ENCODE peak calls at places on chromosome 14, in eight cellular contexts. L, V, G, Z, B, T, H and Q are unnamed samples.

GRCh38 chr14:24701031-24701430 is 67.0 kb upstream of the GZMB start:
- DNase-seq in L (no peak), V (no peak), G (no peak), Z (no peak), B (no peak), T (no peak), H (no peak), Q (no peak)

GRCh38 chr14:96861568-96862310 is 64.6 kb downstream of the VRK1 start:
- DNase-seq in L (no peak), V (no peak), G (no peak), Z (no peak), B (no peak), T (no peak), H (no peak), Q (no peak)

GRCh38 chr14:61140872-61141271 is 140.3 kb downstream of the TMEM30B start:
- DNase-seq in L (no peak), V (no peak), G (no peak), Z (no peak), B (no peak), T (peak; percentile 96), H (peak; percentile 98), Q (peak; percentile 26)

GRCh38 chr14:90193925-90194324 is 62.4 kb upstream of the PSMC1 start:
- DNase-seq in L (no peak), V (no peak), G (no peak), Z (no peak), B (peak; percentile 18), T (no peak), H (no peak), Q (no peak)

GRCh38 chr14:67385618-67386017 is 25.5 kb downstream of the EIF2S1 start:
- DNase-seq in L (no peak), V (no peak), G (no peak), Z (no peak), B (no peak), T (no peak), H (no peak), Q (no peak)

GRCh38 chr14:54547583-54547982 is 19.3 kb upstream of the SAMD4A start:
- DNase-seq in L (no peak), V (no peak), G (no peak), Z (no peak), B (no peak), T (no peak), H (no peak), Q (no peak)

GRCh38 chr14:54278665-54279295 is 118.0 kb upstream of the CDKN3 start:
- DNase-seq in L (no peak), V (no peak), G (no peak), Z (no peak), B (no peak), T (no peak), H (no peak), Q (no peak)

GRCh38 chr14:34920339-34920738 is 45.2 kb upstream of the BAZ1A start:
- DNase-seq in L (no peak), V (no peak), G (no peak), Z (no peak), B (no peak), T (peak; percentile 66), H (no peak), Q (no peak)

GRCh38 chr14:80621701-80622100 is 319.8 kb downstream of the CEP128 start:
- DNase-seq in L (no peak), V (no peak), G (no peak), Z (no peak), B (peak; percentile 0), T (peak; percentile 89), H (peak; percentile 52), Q (peak; percentile 77)

GRCh38 chr14:89409961-89410360 is 7.1 kb downstream of the FOXN3 start:
- DNase-seq in L (no peak), V (no peak), G (no peak), Z (no peak), B (peak; percentile 38), T (no peak), H (no peak), Q (no peak)

GRCh38 chr14:52917732-52918131 is 33.1 kb downstream of the FERMT2 start:
- DNase-seq in L (no peak), V (no peak), G (no peak), Z (no peak), B (no peak), T (no peak), H (no peak), Q (peak; percentile 82)

GRCh38 chr14:89813485-89814080 is 140.9 kb downstream of the EFCAB11 start:
- DNase-seq in L (no peak), V (no peak), G (no peak), Z (peak; percentile 17), B (no peak), T (peak; percentile 96), H (peak; percentile 94), Q (peak; percentile 88)

GRCh38 chr14:72060917-72061316 is 128.7 kb downstream of the RGS6 start:
- DNase-seq in L (no peak), V (no peak), G (no peak), Z (no peak), B (no peak), T (no peak), H (no peak), Q (no peak)

GRCh38 chr14:103393687-103394626 is 8.7 kb downstream of the MARK3 start:
- DNase-seq in L (no peak), V (no peak), G (no peak), Z (no peak), B (peak; percentile 42), T (peak; percentile 53), H (peak; percentile 50), Q (peak; percentile 82)

GRCh38 chr14:51614707-51615106 is 37.0 kb upstream of the FRMD6 start:
- DNase-seq in L (no peak), V (no peak), G (no peak), Z (no peak), B (peak; percentile 51), T (peak; percentile 55), H (peak; percentile 54), Q (peak; percentile 36)

GRCh38 chr14:103156733-103157411 is 33.6 kb downstream of the TNFAIP2 start:
- DNase-seq in L (no peak), V (peak; percentile 49), G (no peak), Z (no peak), B (no peak), T (no peak), H (no peak), Q (no peak)

GRCh38 chr14:57346741-57347140 is 43.6 kb upstream of the NAA30 start:
- DNase-seq in L (no peak), V (no peak), G (no peak), Z (no peak), B (no peak), T (no peak), H (no peak), Q (no peak)

GRCh38 chr14:105412768-105413541 is 6.7 kb upstream of the MTA1 start:
- DNase-seq in L (no peak), V (no peak), G (no peak), Z (no peak), B (no peak), T (no peak), H (no peak), Q (no peak)

GRCh38 chr14:102055181-102055901 is 31.5 kb downstream of the HSP90AA1 start:
- DNase-seq in L (no peak), V (no peak), G (no peak), Z (no peak), B (no peak), T (peak; percentile 83), H (peak; percentile 77), Q (peak; percentile 59)

GRCh38 chr14:68942281-68943035 is 36.6 kb downstream of the ACTN1 start:
- DNase-seq in L (no peak), V (no peak), G (no peak), Z (no peak), B (no peak), T (peak; percentile 48), H (no peak), Q (no peak)
- H3K4me3 ChIP-seq in L (no peak overlapping the region), V (no peak overlapping the region), G (no peak overlapping the region), Z (no peak overlapping the region), B (no peak overlapping the region), T (no peak overlapping the region), H (no peak overlapping the region), Q (no peak overlapping the region)

DNA sequence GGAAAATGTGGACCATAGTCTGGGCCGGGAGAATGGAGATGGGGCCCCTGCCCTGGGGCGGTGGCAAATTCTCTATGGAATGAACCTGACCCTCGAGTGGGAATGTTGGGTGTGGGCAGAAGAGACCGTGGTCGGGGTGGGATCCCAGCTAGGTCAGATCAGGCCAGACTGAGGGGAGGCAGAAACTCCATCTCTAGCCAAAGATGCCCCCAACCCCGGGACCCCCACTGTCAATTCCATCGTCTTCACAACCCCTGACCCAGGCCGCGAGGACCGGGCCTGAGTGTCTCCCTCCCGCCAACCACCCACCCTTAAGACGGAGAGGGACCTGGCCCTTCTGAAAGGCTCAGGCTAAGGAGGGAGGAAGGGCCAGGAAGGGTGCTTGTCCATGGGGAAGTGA is 733 bp downstream of the PLEKHD1 start:
- DNase-seq in L (no peak), V (peak; percentile 45), G (no peak), Z (no peak), B (no peak), T (no peak), H (no peak), Q (no peak)
- H3K4me3 ChIP-seq in L (no peak overlapping the region), V (peak overlapping the region; percentile 66), G (no peak overlapping the region), Z (peak overlapping the region; percentile 65), B (no peak overlapping the region), T (no peak overlapping the region), H (no peak overlapping the region), Q (no peak overlapping the region)

DNA sequence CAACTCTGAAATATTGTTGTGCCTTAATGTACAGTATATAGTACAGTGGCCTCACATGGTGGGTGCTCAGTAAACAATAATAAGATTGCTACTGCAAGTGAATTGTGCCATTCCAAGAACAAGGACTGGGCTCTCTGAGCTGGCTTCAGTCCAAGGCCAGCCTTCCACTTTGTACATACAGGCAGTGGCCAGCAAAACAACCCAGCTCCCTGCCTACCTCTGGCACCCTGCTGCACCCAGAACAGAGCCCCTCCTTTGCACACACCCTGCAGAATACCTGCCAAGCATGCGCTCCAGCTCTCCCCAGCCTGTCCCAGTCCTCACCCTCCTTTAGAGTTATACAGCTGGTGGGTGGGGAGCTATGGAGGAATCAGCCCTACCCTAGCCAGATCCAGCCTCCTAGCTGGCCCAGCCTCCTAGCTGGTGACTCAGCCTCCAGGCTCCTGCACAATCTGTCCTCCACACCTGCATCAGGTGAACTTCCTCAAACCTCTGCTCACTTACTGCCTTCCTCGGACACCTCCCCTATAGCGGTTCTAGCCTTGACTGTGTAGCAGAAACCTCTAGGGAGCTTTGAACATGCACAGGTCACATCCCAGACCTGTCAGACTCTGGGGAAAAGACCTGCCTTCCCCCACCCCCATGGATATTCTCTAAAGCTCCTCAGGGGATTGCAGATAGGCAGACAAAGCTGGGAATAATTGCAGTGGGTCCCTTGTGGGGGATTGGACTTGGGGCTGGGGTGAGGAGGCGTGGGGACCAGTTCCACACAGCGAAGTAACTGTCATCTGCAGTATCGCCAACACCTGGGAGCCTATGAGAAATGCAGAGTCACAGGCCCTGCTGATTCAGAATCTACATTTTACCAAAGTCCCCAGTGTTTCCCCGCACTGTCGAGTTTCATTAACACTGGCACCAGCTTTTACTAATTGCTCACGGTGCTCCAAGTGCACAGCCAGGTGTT is 17.9 kb downstream of the ZDHHC22 start:
- DNase-seq in L (peak; percentile 49), V (peak; percentile 60), G (no peak), Z (peak; percentile 55), B (peak; percentile 32), T (no peak), H (no peak), Q (no peak)
- H3K4me3 ChIP-seq in L (no peak overlapping the region), V (no peak overlapping the region), G (peak overlapping the region; percentile 63), Z (no peak overlapping the region), B (no peak overlapping the region), T (no peak overlapping the region), H (no peak overlapping the region), Q (no peak overlapping the region)

DNA sequence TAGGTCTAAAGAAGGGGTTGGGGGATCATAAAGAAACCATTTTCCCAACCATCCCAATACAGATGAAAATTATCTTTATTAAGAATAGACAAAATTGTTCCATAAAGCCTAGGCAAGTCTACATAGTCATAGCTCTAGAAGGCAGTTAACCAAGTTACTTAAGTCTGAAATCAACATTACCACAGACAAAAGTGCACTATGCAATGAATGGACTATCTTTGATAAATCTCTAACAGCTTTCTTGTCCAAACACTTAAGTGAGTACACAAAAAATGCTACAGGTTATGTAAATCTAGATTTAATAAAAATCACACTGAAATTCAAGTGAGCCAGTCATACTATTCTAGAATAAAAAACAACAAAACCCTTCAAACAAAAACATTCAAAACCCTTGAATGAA is 87.0 kb upstream of the GPHB5 start:
- DNase-seq in L (no peak), V (no peak), G (no peak), Z (no peak), B (no peak), T (no peak), H (no peak), Q (no peak)
- H3K4me3 ChIP-seq in L (no peak overlapping the region), V (no peak overlapping the region), G (no peak overlapping the region), Z (no peak overlapping the region), B (no peak overlapping the region), T (no peak overlapping the region), H (no peak overlapping the region), Q (no peak overlapping the region)